ENCODE peak calls at places on chromosomes 7 and 10, in ten cellular contexts. A is HFFc6, I is body of pancreas, K is GM23338, X is epithelial cell of esophagus, B is mucosa of descending colon, F is A549, N is GM13977, U is nephron progenitor cell, S is BJ. E is an unnamed sample.

GRCh38 chr10:77899080-77899477 is 27.5 kb downstream of the DLG5 start:
- DNase-seq in A (peak; percentile 82), I (peak; percentile 39), K (no peak), X (peak; percentile 88), B (peak; percentile 86), F (peak; percentile 51), N (no peak), U (no peak), S (no peak), E (no peak)

GRCh38 chr10:111076191-111076681 is 593 bp upstream of the ADRA2A start:
- DNase-seq in A (no peak), I (peak; percentile 75), K (peak; percentile 92), X (peak; percentile 51), B (peak; percentile 81), F (peak; percentile 58), N (peak; percentile 86), U (peak; percentile 92), S (no peak), E (peak; percentile 80)

GRCh38 chr7:92714767-92715166 is 121.6 kb downstream of the CDK6 start:
- DNase-seq in A (no peak), I (no peak), K (no peak), X (no peak), B (no peak), F (no peak), N (no peak), U (no peak), S (no peak), E (no peak)

GRCh38 chr10:80538481-80539185 is 931 bp downstream of the SH2D4B start:
- DNase-seq in A (no peak), I (no peak), K (no peak), X (no peak), B (peak; percentile 1), F (no peak), N (no peak), U (no peak), S (no peak), E (no peak)

GRCh38 chr10:91124016-91124415 is 96.4 kb upstream of the PCGF5 start:
- DNase-seq in A (no peak), I (no peak), K (no peak), X (peak; percentile 8), B (no peak), F (peak; percentile 7), N (no peak), U (no peak), S (no peak), E (no peak)

GRCh38 chr10:7634142-7634894 is 32.4 kb downstream of the ITIH5 start:
- DNase-seq in A (no peak), I (no peak), K (no peak), X (no peak), B (peak; percentile 7), F (no peak), N (no peak), U (no peak), S (no peak), E (no peak)

GRCh38 chr10:31399171-31399570 is 80.2 kb downstream of the ZEB1 start:
- DNase-seq in A (no peak), I (no peak), K (no peak), X (no peak), B (no peak), F (no peak), N (no peak), U (no peak), S (no peak), E (no peak)

GRCh38 chr10:130226012-130226411 is 89.8 kb downstream of the GLRX3 start:
- DNase-seq in A (no peak), I (no peak), K (no peak), X (no peak), B (no peak), F (no peak), N (no peak), U (no peak), S (no peak), E (no peak)

GRCh38 chr7:66697451-66698438 is 42.8 kb upstream of the RABGEF1 start:
- DNase-seq in A (peak; percentile 77), I (no peak), K (no peak), X (peak; percentile 66), B (no peak), F (no peak), N (no peak), U (no peak), S (peak; percentile 19), E (no peak)

GRCh38 chr7:2242541-2243482 is 786 bp downstream of the NUDT1 start:
- DNase-seq in A (peak; percentile 10), I (no peak), K (peak; percentile 61), X (no peak), B (peak; percentile 35), F (peak; percentile 33), N (no peak), U (peak; percentile 25), S (no peak), E (no peak)

GRCh38 chr10:116553378-116553980 is 7.7 kb downstream of the PNLIP start:
- DNase-seq in A (no peak), I (peak; percentile 83), K (no peak), X (peak; percentile 7), B (no peak), F (no peak), N (no peak), U (no peak), S (no peak), E (no peak)

GRCh38 chr10:100655760-100656421 is 89.5 kb upstream of the PAX2 start:
- DNase-seq in A (no peak), I (no peak), K (no peak), X (no peak), B (no peak), F (no peak), N (peak; percentile 50), U (peak; percentile 54), S (no peak), E (no peak)

GRCh38 chr10:131532291-131532690 is 220.8 kb upstream of the TCERG1L start:
- DNase-seq in A (no peak), I (no peak), K (no peak), X (no peak), B (no peak), F (no peak), N (no peak), U (no peak), S (no peak), E (no peak)

GRCh38 chr10:46551701-46552525 is 4.5 kb downstream of the GPRIN2 start:
- DNase-seq in A (no peak), I (no peak), K (no peak), X (no peak), B (peak; percentile 7), F (no peak), N (no peak), U (peak; percentile 5), S (no peak), E (no peak)

DNA sequence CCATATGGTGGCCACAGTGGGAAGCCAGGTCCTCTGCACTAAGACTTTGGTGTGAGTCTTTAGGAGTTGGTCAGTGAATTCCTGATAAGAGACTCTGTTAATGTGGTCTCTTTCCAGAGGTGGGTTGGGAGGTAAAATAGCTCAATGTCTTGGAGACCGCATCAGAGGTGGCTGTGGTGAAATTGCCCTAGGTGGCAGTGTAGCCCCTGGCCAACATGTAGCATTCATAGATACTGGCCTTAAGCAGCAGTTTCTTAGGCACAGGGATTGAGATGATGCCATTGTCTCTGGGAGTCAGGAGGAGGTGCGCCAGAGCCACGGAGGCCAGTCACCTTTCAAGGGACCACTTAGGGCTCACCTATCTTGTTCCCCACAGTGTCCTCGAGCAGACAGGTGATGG is 202.8 kb downstream of the CREB5 start:
- DNase-seq in A (no peak), I (no peak), K (peak; percentile 55), X (no peak), B (no peak), F (peak; percentile 15), N (no peak), U (no peak), S (no peak), E (no peak)
- TF ChIP-seq CTCF in A (peak; percentile 9), I (no peak), K (peak; percentile 56), X (no peak), B (no peak), F (no peak), N (peak; percentile 35), U (peak; percentile 14), S (no peak), E (peak; percentile 33)

DNA sequence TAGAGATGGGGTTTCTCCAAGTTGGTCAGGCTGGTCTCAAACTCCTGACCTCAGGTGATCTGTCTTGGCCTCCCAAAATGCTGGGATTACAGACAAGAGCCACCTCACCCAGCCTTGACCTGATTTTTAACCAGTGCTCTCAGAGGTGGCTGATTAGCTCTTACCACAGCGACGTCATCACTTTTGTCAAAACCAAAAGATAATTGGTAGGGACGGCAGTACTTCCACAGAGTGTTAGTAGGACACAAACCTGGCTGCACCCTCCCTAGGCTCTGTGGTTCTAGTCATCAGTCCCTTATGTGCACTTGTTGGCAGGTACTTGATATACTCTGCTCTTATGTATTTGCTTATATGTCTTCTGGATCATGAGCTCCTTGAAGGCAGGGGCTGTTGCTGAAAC is 74.0 kb downstream of the GPR141 start:
- DNase-seq in A (no peak), I (no peak), K (no peak), X (no peak), B (no peak), F (no peak), N (no peak), U (no peak), S (no peak), E (no peak)
- TF ChIP-seq CTCF in A (no peak), I (no peak), K (no peak), X (no peak), B (no peak), F (no peak), N (no peak), U (no peak), S (no peak), E (no peak)

GRCh38 chr10:35075228-35075627 is 14.9 kb downstream of the CUL2 start:
- DNase-seq in A (no peak), I (no peak), K (no peak), X (no peak), B (no peak), F (no peak), N (no peak), U (no peak), S (no peak), E (no peak)

GRCh38 chr10:35074266-35074665 is 15.9 kb downstream of the CUL2 start:
- DNase-seq in A (peak; percentile 37), I (no peak), K (no peak), X (peak; percentile 25), B (no peak), F (no peak), N (no peak), U (no peak), S (no peak), E (no peak)

GRCh38 chr10:35070521-35070920 is 19.6 kb downstream of the CUL2 start:
- DNase-seq in A (no peak), I (no peak), K (no peak), X (no peak), B (no peak), F (no peak), N (no peak), U (no peak), S (no peak), E (no peak)
- TF ChIP-seq CTCF in A (no peak), I (no peak), K (no peak), X (no peak), B (no peak), F (no peak), N (no peak), U (no peak), S (no peak), E (no peak)

DNA sequence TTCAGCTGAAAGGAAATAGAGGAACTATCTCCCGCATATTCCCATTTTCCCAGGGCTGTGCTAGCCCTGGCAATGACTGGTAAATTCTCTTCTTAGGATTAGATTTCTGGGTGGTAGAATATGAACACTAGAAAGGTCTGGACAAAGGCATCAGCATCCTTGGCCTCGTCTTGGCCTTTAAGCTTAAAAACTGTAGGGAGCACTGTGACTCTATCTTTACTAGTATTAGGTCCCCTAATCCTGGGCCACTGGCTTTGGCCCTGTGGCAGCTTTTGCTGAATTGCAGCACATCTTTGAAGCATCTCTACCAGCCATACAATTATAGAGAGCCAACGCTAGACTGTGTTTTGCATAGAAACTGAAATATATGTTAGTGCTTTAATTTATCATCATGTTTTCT is 41.5 kb upstream of the EBLN1 start:
- DNase-seq in A (no peak), I (no peak), K (peak; percentile 48), X (no peak), B (no peak), F (peak; percentile 27), N (peak; percentile 39), U (no peak), S (no peak), E (peak; percentile 24)
- TF ChIP-seq CTCF in A (no peak), I (no peak), K (peak; percentile 35), X (no peak), B (no peak), F (no peak), N (peak; percentile 49), U (no peak), S (no peak), E (peak; percentile 35)

E was measured in GM10248.